ENCODE peak calls at places on chromosomes 16 and 17, in nine cellular contexts. Q is astrocyte, K is mammary epithelial cell, Y is aorta, M is transverse colon, O is A549, F is WERI-Rb-1, G is IMR-90, T is PC-3. E is an unnamed sample.

GRCh38 chr16:23594186-23594585 is 1.9 kb downstream of the NDUFAB1 start:
- DNase-seq in Y (no peak), F (no peak), Q (no peak), O (no peak), M (no peak), G (no peak), K (no peak), T (no peak), E (no peak)

GRCh38 chr16:19162085-19162484 is 6.0 kb upstream of the SYT17 start:
- DNase-seq in O (no peak), Q (no peak), F (no peak), T (no peak), M (no peak), G (peak), Y (no peak), K (no peak), E (no peak)

GRCh38 chr16:65142276-65142675 is 20.4 kb upstream of the CDH11 start:
- DNase-seq in M (no peak), Q (peak), F (no peak), Y (no peak), T (peak), O (no peak), G (peak), K (no peak), E (no peak)

GRCh38 chr17:81436294-81436849 is 41.1 kb downstream of the BAHCC1 start:
- DNase-seq in Y (no peak), G (no peak), O (no peak), T (no peak), M (no peak), Q (no peak), K (no peak), F (no peak), E (peak)

GRCh38 chr17:82752371-82753200 is 721 bp downstream of the TBCD start:
- DNase-seq in F (peak), G (no peak), T (no peak), Q (peak), Y (no peak), M (peak), O (peak), K (peak), E (no peak)

GRCh38 chr16:86905302-86905701 is 327.0 kb downstream of the FOXL1 start:
- DNase-seq in T (no peak), O (no peak), Q (no peak), M (no peak), K (no peak), F (no peak), G (no peak), Y (peak), E (no peak)

GRCh38 chr16:82011199-82011641 is at the start of gene SDR42E1:
- DNase-seq in T (no peak), K (peak), O (peak), Q (no peak), M (peak), Y (no peak), F (no peak), G (no peak), E (no peak)

GRCh38 chr17:410674-411401 is 58.2 kb upstream of the RPH3AL start:
- DNase-seq in G (peak), Y (peak), T (no peak), F (peak), K (no peak), Q (peak), O (no peak), M (peak), E (no peak)

GRCh38 chr17:14301761-14302401 is 1.0 kb downstream of the HS3ST3B1 start:
- DNase-seq in G (peak), K (peak), M (peak), F (no peak), Q (no peak), Y (peak), T (no peak), O (no peak), E (no peak)

GRCh38 chr17:67528751-67529436 is 151.8 kb downstream of the PITPNC1 start:
- DNase-seq in M (peak), O (peak), Y (peak), T (peak), G (peak), Q (peak), K (no peak), F (peak), E (peak)

GRCh38 chr17:35588196-35588920 is 1.2 kb downstream of the AP2B1 start:
- DNase-seq in Q (peak), M (no peak), F (no peak), O (peak), Y (no peak), T (peak), K (peak), G (peak), E (no peak)

GRCh38 chr17:37476431-37477130 is 13.1 kb upstream of the DUSP14 start:
- DNase-seq in G (peak), F (peak), K (peak), O (no peak), Y (no peak), M (peak), T (peak), Q (no peak), E (no peak)

GRCh38 chr17:33291248-33292183 is 1.6 kb downstream of the ASIC2 start:
- DNase-seq in K (peak), F (peak), G (peak), T (no peak), Q (peak), M (peak), O (peak), Y (peak), E (no peak)

GRCh38 chr16:30644334-30644830 is 6.4 kb upstream of the PRR14 start:
- DNase-seq in K (no peak), G (no peak), O (no peak), Y (no peak), F (no peak), T (no peak), M (no peak), Q (no peak), E (no peak)

GRCh38 chr17:12089809-12090384 is 69.2 kb downstream of the MAP2K4 start:
- DNase-seq in T (peak), G (peak), K (peak), M (no peak), Q (peak), Y (no peak), O (peak), F (no peak), E (no peak)

GRCh38 chr16:1333149-1333812 is at the start of gene BAIAP3:
- DNase-seq in M (peak), T (peak), O (peak), F (no peak), K (no peak), G (no peak), Q (no peak), Y (peak), E (no peak)

GRCh38 chr17:969767-970387 is 9.7 kb downstream of the NXN start:
- DNase-seq in T (no peak), K (no peak), M (no peak), O (no peak), F (no peak), Y (no peak), G (no peak), Q (no peak), E (no peak)

GRCh38 chr16:52852978-52853377 is 199.7 kb downstream of the CHD9NB start:
- DNase-seq in Y (no peak), T (no peak), O (no peak), K (no peak), F (no peak), M (no peak), G (no peak), Q (no peak), E (no peak)

GRCh38 chr17:36461330-36462110 is 25.0 kb upstream of the ZNHIT3 start:
- DNase-seq in Y (no peak), Q (no peak), T (no peak), M (no peak), F (no peak), G (no peak), O (no peak), K (no peak), E (no peak)

GRCh38 chr16:52634101-52634500 is 87.2 kb upstream of the TOX3 start:
- DNase-seq in Q (no peak), G (no peak), F (no peak), Y (no peak), O (no peak), T (no peak), K (no peak), M (no peak), E (no peak)

GRCh38 chr17:65531508-65532431 is 29.7 kb downstream of the AXIN2 start:
- DNase-seq in G (peak), O (peak), T (no peak), M (peak), Y (peak), F (no peak), K (no peak), Q (peak), E (no peak)

GRCh38 chr16:86573215-86573614 is 5.1 kb upstream of the FOXL1 start:
- DNase-seq in M (no peak), T (no peak), Y (no peak), O (no peak), F (no peak), G (no peak), Q (peak), K (no peak), E (no peak)

GRCh38 chr17:66492500-66493123 is 190.2 kb downstream of the PRKCA start:
- DNase-seq in F (no peak), Q (peak), G (no peak), M (no peak), Y (no peak), T (no peak), K (no peak), O (no peak), E (no peak)

GRCh38 chr16:49019081-49019633 is 262.5 kb downstream of the CBLN1 start:
- DNase-seq in Q (peak), T (no peak), G (peak), O (no peak), F (peak), M (no peak), Y (no peak), K (no peak), E (no peak)

GRCh38 chr16:88069397-88070168 is 118.3 kb downstream of the BANP start:
- DNase-seq in O (no peak), T (no peak), M (peak), Q (no peak), F (no peak), G (no peak), K (no peak), Y (peak), E (no peak)

GRCh38 chr16:22641030-22641671 is 130.5 kb downstream of the NPIPB5 start:
- DNase-seq in Q (peak), G (peak), O (no peak), F (no peak), K (peak), T (peak), Y (no peak), M (no peak), E (no peak)

GRCh38 chr17:28334666-28335200 is 539 bp downstream of the IFT20 start:
- DNase-seq in Q (no peak), T (no peak), K (no peak), M (no peak), Y (no peak), F (no peak), O (no peak), G (peak), E (no peak)

GRCh38 chr17:80949451-80950421 is 41.9 kb upstream of the CHMP6 start:
- DNase-seq in G (no peak), Y (peak), K (no peak), T (no peak), M (peak), Q (no peak), F (peak), O (no peak), E (no peak)

DNA sequence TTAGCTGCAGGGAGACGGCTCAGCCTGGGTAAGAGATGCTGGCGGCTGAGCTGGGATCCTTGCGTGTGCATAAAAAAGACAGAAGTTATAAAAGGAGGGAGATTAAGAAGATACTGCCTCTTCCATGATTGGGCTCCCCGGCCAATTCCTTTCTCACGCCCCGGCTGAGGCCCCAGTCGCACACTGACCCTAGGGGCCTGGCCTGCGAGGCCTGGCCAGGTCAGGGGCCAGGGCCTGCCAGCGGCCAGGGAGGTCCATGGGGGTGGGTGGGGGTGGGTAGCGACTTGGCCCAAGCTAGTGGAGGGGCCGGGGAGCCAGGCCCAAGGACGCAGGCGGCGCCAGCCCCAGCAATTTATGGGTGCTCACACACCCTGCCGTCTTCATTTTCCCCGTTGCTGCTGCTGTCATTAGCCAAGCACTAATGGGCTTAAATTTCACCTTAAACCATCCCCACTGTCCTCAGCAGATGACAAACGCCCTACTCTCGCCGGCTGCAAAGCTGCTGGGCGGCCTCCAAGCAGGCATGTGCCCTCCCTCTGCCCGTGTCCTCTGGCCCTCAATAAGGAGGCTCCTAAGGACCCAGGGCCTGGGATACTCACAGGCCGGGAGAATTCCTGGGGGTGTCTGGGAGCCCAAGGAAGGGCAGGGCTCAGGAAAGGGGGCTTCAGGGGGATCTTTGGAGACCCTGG is 66.3 kb downstream of the SREBF1 start:
- DNase-seq in Q (no peak), F (peak), T (no peak), Y (no peak), G (no peak), M (no peak), K (no peak), O (no peak), E (no peak)
- H3K27ac ChIP-seq in Q (no peak), F (peak), T (no peak), Y (no peak), G (no peak), M (peak), K (no peak), O (no peak), E (peak)

GRCh38 chr16:58265480-58266052 is 29.3 kb downstream of the PRSS54 start:
- DNase-seq in F (no peak), Q (no peak), K (no peak), O (no peak), Y (no peak), G (no peak), M (no peak), T (no peak), E (no peak)
- H3K4me3 ChIP-seq in F (no peak), Q (no peak), K (no peak), O (no peak), Y (no peak), G (no peak), M (no peak), T (no peak), E (no peak)

GRCh38 chr17:39401412-39402278 is at the start of gene FBXL20:
- DNase-seq in G (peak), F (peak), M (peak), O (peak), Y (peak), T (peak), Q (peak), K (peak), E (peak)

GRCh38 chr17:39402279-39402889 is 958 bp upstream of the FBXL20 start:
- DNase-seq in G (peak), Y (peak), O (peak), F (peak), K (peak), Q (peak), M (peak), T (peak), E (peak)

GRCh38 chr17:39404542-39405378 is 3.3 kb upstream of the FBXL20 start:
- DNase-seq in Y (no peak), F (no peak), T (peak), Q (peak), M (no peak), K (peak), O (peak), G (peak), E (no peak)

GRCh38 chr17:39400547-39401411 is 647 bp downstream of the FBXL20 start:
- DNase-seq in G (no peak), M (peak), O (no peak), F (peak), K (peak), Y (peak), T (no peak), Q (peak), E (peak)

GRCh38 chr17:39402890-39403605 is 1.6 kb upstream of the FBXL20 start:
- DNase-seq in M (no peak), G (no peak), T (no peak), F (no peak), K (no peak), O (no peak), Q (no peak), Y (no peak), E (no peak)
- H3K27ac ChIP-seq in M (peak), G (no peak), T (no peak), F (no peak), K (no peak), O (no peak), Q (no peak), Y (no peak), E (no peak)

DNA sequence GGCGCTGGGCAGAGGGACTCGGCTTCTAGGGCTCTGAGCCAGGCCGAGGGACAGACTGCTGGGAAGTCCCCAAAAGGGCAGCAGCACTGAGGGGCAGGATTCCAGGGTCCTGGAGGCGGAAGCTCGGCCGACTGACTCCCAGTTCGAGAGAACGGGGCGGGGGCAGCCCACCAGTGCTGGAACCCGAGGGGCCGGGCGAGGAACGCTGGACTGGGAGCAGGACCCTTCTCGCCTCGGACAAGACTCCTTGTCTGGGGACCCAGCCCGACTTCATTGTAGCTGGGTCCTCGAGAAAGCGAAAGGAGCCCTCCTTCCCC is 250 bp upstream of the CAMTA2 start:
- DNase-seq in K (no peak), T (no peak), Y (no peak), M (no peak), G (no peak), F (no peak), O (peak), Q (no peak), E (no peak)
- H3K4me3 ChIP-seq in K (peak), T (peak), Y (peak), M (peak), G (peak), F (peak), O (peak), Q (peak), E (peak)

DNA sequence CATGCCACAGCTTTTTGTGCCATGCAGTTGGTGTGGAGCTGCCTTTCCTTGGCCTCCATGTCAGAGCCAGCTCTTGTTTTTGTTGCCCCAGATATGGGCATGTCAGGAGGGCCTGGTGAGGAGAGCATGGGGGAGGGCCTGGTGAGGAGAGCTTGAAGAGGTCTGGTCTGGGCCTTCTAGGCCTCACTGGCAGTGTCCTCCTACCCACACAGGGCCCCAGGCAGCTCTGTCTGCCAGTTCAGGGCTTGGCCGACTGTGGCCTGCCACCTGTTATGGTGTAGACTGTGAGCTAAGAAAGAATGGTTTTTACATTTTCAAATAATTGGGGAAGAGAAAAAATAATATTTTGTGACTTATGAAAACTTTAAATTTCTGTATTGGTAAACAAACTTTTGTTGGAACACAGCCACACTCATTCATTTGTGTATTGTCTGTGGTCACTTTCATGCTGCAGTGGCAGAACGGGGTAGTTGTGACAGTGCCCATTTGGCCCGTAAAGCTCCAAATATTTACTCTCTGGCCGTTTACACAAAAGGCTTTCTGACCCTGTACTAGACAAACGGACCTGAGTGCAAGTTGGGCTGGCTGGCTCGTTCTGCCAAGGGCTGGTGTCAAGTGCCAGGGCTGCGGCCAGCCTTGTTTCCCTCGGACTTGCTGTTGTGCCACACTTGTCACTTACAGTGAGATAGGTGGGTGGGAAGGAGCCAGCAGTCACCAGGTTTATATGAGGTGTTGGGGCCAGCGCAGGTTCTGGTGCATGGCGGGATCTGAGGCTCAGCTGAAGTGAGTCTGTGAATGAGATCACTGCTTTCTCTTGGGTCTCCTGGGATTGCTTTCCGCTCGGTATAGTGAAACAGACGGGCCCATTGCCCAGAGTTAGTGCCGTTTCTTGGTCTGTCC is 18.2 kb downstream of the PGS1 start:
- DNase-seq in M (no peak), K (no peak), T (no peak), Q (no peak), F (no peak), Y (peak), O (no peak), G (no peak), E (no peak)
- H3K27ac ChIP-seq in M (no peak), K (no peak), T (no peak), Q (peak), F (no peak), Y (peak), O (no peak), G (no peak), E (no peak)

GRCh38 chr17:52156576-52156975 is 1.9 kb downstream of the CA10 start:
- DNase-seq in F (no peak), K (no peak), G (no peak), O (no peak), Y (no peak), T (no peak), M (no peak), Q (no peak), E (no peak)
- H3K4me3 ChIP-seq in F (no peak), K (no peak), G (no peak), O (no peak), Y (no peak), T (no peak), M (no peak), Q (no peak), E (no peak)